ENCODE peak calls at places on chromosomes 2 and 18, in five cellular contexts. L, M, P, N and Y are unnamed samples.

GRCh38 chr2:55112229-55113016 is 62.2 kb upstream of the RTN4 start:
- DNase-seq in L (no peak), M (no peak), P (peak), N (no peak), Y (peak)

GRCh38 chr2:2050321-2050905 is 280.7 kb downstream of the MYT1L start:
- DNase-seq in L (no peak), M (no peak), P (no peak), N (no peak), Y (no peak)

GRCh38 chr2:48397846-48398245 is 132.1 kb upstream of the STON1 start:
- DNase-seq in L (no peak), M (no peak), P (no peak), N (no peak), Y (no peak)

GRCh38 chr18:60537074-60537473 is 164.5 kb upstream of the MC4R start:
- DNase-seq in L (no peak), M (no peak), P (no peak), N (no peak), Y (no peak)

GRCh38 chr2:2530334-2530733 is 199.3 kb upstream of the MYT1L start:
- DNase-seq in L (no peak), M (no peak), P (no peak), N (no peak), Y (no peak)

GRCh38 chr18:22110482-22110924 is 58.9 kb upstream of the GATA6 start:
- DNase-seq in L (no peak), M (no peak), P (no peak), N (no peak), Y (no peak)

GRCh38 chr2:104769096-104769495 is 84.8 kb upstream of the POU3F3 start:
- DNase-seq in L (no peak), M (no peak), P (no peak), N (no peak), Y (no peak)

GRCh38 chr2:170715062-170715931 is at the start of gene SP5:
- DNase-seq in L (no peak), M (peak), P (no peak), N (peak), Y (peak)

GRCh38 chr2:232235206-232235605 is 143.3 kb upstream of the ALPP start:
- DNase-seq in L (no peak), M (no peak), P (no peak), N (no peak), Y (no peak)

GRCh38 chr18:48996901-48997463 is 46.2 kb upstream of the SMAD7 start:
- DNase-seq in L (no peak), M (no peak), P (no peak), N (no peak), Y (no peak)

GRCh38 chr2:178905266-178905665 is 98.0 kb upstream of the TTN start:
- DNase-seq in L (no peak), M (no peak), P (no peak), N (no peak), Y (no peak)

GRCh38 chr2:109602617-109603188 is 11.1 kb downstream of the SEPTIN10 start:
- DNase-seq in L (no peak), M (no peak), P (no peak), N (no peak), Y (no peak)

GRCh38 chr2:156042895-156043294 is 289.6 kb downstream of the NR4A2 start:
- DNase-seq in L (no peak), M (no peak), P (no peak), N (no peak), Y (no peak)

GRCh38 chr2:1432726-1433125 is 19.5 kb downstream of the TPO start:
- DNase-seq in L (no peak), M (no peak), P (no peak), N (no peak), Y (no peak)

GRCh38 chr2:101119431-101119830 is 31.8 kb downstream of the TBC1D8 start:
- DNase-seq in L (no peak), M (no peak), P (no peak), N (no peak), Y (peak)

GRCh38 chr2:215921884-215922283 is 91.5 kb downstream of the MREG start:
- DNase-seq in L (no peak), M (no peak), P (no peak), N (no peak), Y (peak)

GRCh38 chr18:46346213-46346612 is 242.0 kb downstream of the HAUS1 start:
- DNase-seq in L (no peak), M (no peak), P (no peak), N (no peak), Y (no peak)

GRCh38 chr2:174334278-174334715 is 457 bp upstream of the SP9 start:
- DNase-seq in L (no peak), M (peak), P (no peak), N (no peak), Y (no peak)

GRCh38 chr2:28155627-28156026 is 237.0 kb upstream of the FOSL2 start:
- DNase-seq in L (no peak), M (no peak), P (no peak), N (no peak), Y (no peak)

GRCh38 chr2:36516136-36516870 is 81.7 kb downstream of the FEZ2 start:
- DNase-seq in L (no peak), M (no peak), P (no peak), N (no peak), Y (no peak)